ENCODE peak calls at places on chromosome 10, in seven cellular contexts. One of them, this sample, is unnamed.

GRCh38 chr10:84360634-84361365 is 32.4 kb downstream of the CCSER2 start:
- DNase-seq in HEK293T: no peak
- DNase-seq in stimulated activated naive CD4-positive, alpha-beta T cell: no peak
- DNase-seq in head of caudate nucleus: no peak
- DNase-seq in activated naive CD8-positive, alpha-beta T cell treated with anti-CD3 and anti-CD28 coated beads, Interleukin-2, amount 50 U/mL, for 24 hours: no peak
- DNase-seq in NCI-H1417: no peak
- DNase-seq in mammary epithelial cell: peak
- DNase-seq in this sample: no peak

GRCh38 chr10:117892681-117893220 is 154.0 kb downstream of the RAB11FIP2 start:
- DNase-seq in activated naive CD8-positive, alpha-beta T cell treated with anti-CD3 and anti-CD28 coated beads, Interleukin-2, amount 50 U/mL, for 24 hours: no peak
- DNase-seq in stimulated activated naive CD4-positive, alpha-beta T cell: no peak
- DNase-seq in head of caudate nucleus: no peak
- DNase-seq in HEK293T: no peak
- DNase-seq in mammary epithelial cell: no peak
- DNase-seq in NCI-H1417: no peak
- DNase-seq in this sample: no peak

GRCh38 chr10:55274367-55274766 is 473.3 kb upstream of the PCDH15 start:
- DNase-seq in HEK293T: no peak
- DNase-seq in activated naive CD8-positive, alpha-beta T cell treated with anti-CD3 and anti-CD28 coated beads, Interleukin-2, amount 50 U/mL, for 24 hours: no peak
- DNase-seq in mammary epithelial cell: no peak
- DNase-seq in stimulated activated naive CD4-positive, alpha-beta T cell: no peak
- DNase-seq in NCI-H1417: no peak
- DNase-seq in head of caudate nucleus: no peak
- DNase-seq in this sample: no peak

GRCh38 chr10:28711776-28712175 is 34.5 kb downstream of the BAMBI start:
- DNase-seq in stimulated activated naive CD4-positive, alpha-beta T cell: no peak
- DNase-seq in head of caudate nucleus: no peak
- DNase-seq in HEK293T: no peak
- DNase-seq in NCI-H1417: no peak
- DNase-seq in activated naive CD8-positive, alpha-beta T cell treated with anti-CD3 and anti-CD28 coated beads, Interleukin-2, amount 50 U/mL, for 24 hours: no peak
- DNase-seq in mammary epithelial cell: no peak
- DNase-seq in this sample: no peak

GRCh38 chr10:132265878-132266496 is 41.8 kb downstream of the STK32C start:
- DNase-seq in mammary epithelial cell: no peak
- DNase-seq in NCI-H1417: peak
- DNase-seq in activated naive CD8-positive, alpha-beta T cell treated with anti-CD3 and anti-CD28 coated beads, Interleukin-2, amount 50 U/mL, for 24 hours: no peak
- DNase-seq in stimulated activated naive CD4-positive, alpha-beta T cell: no peak
- DNase-seq in HEK293T: no peak
- DNase-seq in head of caudate nucleus: no peak
- DNase-seq in this sample: no peak

GRCh38 chr10:110147961-110148360 is 59.4 kb upstream of the MXI1 start:
- DNase-seq in HEK293T: no peak
- DNase-seq in stimulated activated naive CD4-positive, alpha-beta T cell: no peak
- DNase-seq in activated naive CD8-positive, alpha-beta T cell treated with anti-CD3 and anti-CD28 coated beads, Interleukin-2, amount 50 U/mL, for 24 hours: no peak
- DNase-seq in NCI-H1417: no peak
- DNase-seq in head of caudate nucleus: no peak
- DNase-seq in mammary epithelial cell: peak
- DNase-seq in this sample: no peak

GRCh38 chr10:129516846-129517679 is 50.0 kb downstream of the MGMT start:
- DNase-seq in NCI-H1417: no peak
- DNase-seq in HEK293T: no peak
- DNase-seq in head of caudate nucleus: no peak
- DNase-seq in activated naive CD8-positive, alpha-beta T cell treated with anti-CD3 and anti-CD28 coated beads, Interleukin-2, amount 50 U/mL, for 24 hours: no peak
- DNase-seq in mammary epithelial cell: no peak
- DNase-seq in stimulated activated naive CD4-positive, alpha-beta T cell: no peak
- DNase-seq in this sample: no peak

GRCh38 chr10:96588601-96589419 is 2.0 kb upstream of the TM9SF3 start:
- DNase-seq in stimulated activated naive CD4-positive, alpha-beta T cell: no peak
- DNase-seq in HEK293T: no peak
- DNase-seq in mammary epithelial cell: peak
- DNase-seq in NCI-H1417: no peak
- DNase-seq in activated naive CD8-positive, alpha-beta T cell treated with anti-CD3 and anti-CD28 coated beads, Interleukin-2, amount 50 U/mL, for 24 hours: peak
- DNase-seq in head of caudate nucleus: no peak
- DNase-seq in this sample: no peak

GRCh38 chr10:15585303-15585715 is 134.4 kb downstream of the ITGA8 start:
- DNase-seq in activated naive CD8-positive, alpha-beta T cell treated with anti-CD3 and anti-CD28 coated beads, Interleukin-2, amount 50 U/mL, for 24 hours: peak
- DNase-seq in NCI-H1417: peak
- DNase-seq in stimulated activated naive CD4-positive, alpha-beta T cell: no peak
- DNase-seq in HEK293T: peak
- DNase-seq in mammary epithelial cell: peak
- DNase-seq in head of caudate nucleus: peak
- DNase-seq in this sample: peak

GRCh38 chr10:52437205-52437646 is 123.1 kb downstream of the DKK1 start:
- DNase-seq in NCI-H1417: no peak
- DNase-seq in head of caudate nucleus: no peak
- DNase-seq in activated naive CD8-positive, alpha-beta T cell treated with anti-CD3 and anti-CD28 coated beads, Interleukin-2, amount 50 U/mL, for 24 hours: no peak
- DNase-seq in stimulated activated naive CD4-positive, alpha-beta T cell: no peak
- DNase-seq in mammary epithelial cell: no peak
- DNase-seq in HEK293T: no peak
- DNase-seq in this sample: no peak

GRCh38 chr10:133030791-133031190 is 56.9 kb upstream of the ADGRA1 start:
- DNase-seq in HEK293T: no peak
- DNase-seq in NCI-H1417: peak
- DNase-seq in head of caudate nucleus: no peak
- DNase-seq in stimulated activated naive CD4-positive, alpha-beta T cell: no peak
- DNase-seq in activated naive CD8-positive, alpha-beta T cell treated with anti-CD3 and anti-CD28 coated beads, Interleukin-2, amount 50 U/mL, for 24 hours: no peak
- DNase-seq in mammary epithelial cell: peak
- DNase-seq in this sample: no peak

GRCh38 chr10:89342219-89342966 is 14.6 kb downstream of the IFIT3 start:
- DNase-seq in stimulated activated naive CD4-positive, alpha-beta T cell: no peak
- DNase-seq in mammary epithelial cell: peak
- DNase-seq in head of caudate nucleus: peak
- DNase-seq in HEK293T: no peak
- DNase-seq in activated naive CD8-positive, alpha-beta T cell treated with anti-CD3 and anti-CD28 coated beads, Interleukin-2, amount 50 U/mL, for 24 hours: no peak
- DNase-seq in NCI-H1417: no peak
- DNase-seq in this sample: peak

GRCh38 chr10:21702633-21703111 is 168.6 kb downstream of the MLLT10 start:
- DNase-seq in mammary epithelial cell: no peak
- DNase-seq in activated naive CD8-positive, alpha-beta T cell treated with anti-CD3 and anti-CD28 coated beads, Interleukin-2, amount 50 U/mL, for 24 hours: no peak
- DNase-seq in HEK293T: no peak
- DNase-seq in head of caudate nucleus: no peak
- DNase-seq in stimulated activated naive CD4-positive, alpha-beta T cell: peak
- DNase-seq in NCI-H1417: no peak
- DNase-seq in this sample: no peak